ENCODE peak calls at places on chromosomes 16 and 17, in four cellular contexts. One of them, this sample, is unnamed.

GRCh38 chr17:56230660-56231059 is 77.4 kb downstream of the ANKFN1 start:
- DNase-seq in stimulated activated CD4-positive, alpha-beta T cell treated with anti-CD3 and anti-CD28 coated beads, Interleukin-15, amount 100 ng/mL, for 1 hour: no peak
- DNase-seq in CD8-positive, alpha-beta memory T cell: no peak
- DNase-seq in psoas muscle: no peak
- DNase-seq in this sample: no peak

GRCh38 chr17:78535285-78536197 is 41.7 kb downstream of the DNAH17 start:
- DNase-seq in stimulated activated CD4-positive, alpha-beta T cell treated with anti-CD3 and anti-CD28 coated beads, Interleukin-15, amount 100 ng/mL, for 1 hour: no peak
- DNase-seq in CD8-positive, alpha-beta memory T cell: no peak
- DNase-seq in psoas muscle: no peak
- DNase-seq in this sample: no peak

GRCh38 chr16:56871172-56871593 is 6.2 kb downstream of the SLC12A3 start:
- DNase-seq in stimulated activated CD4-positive, alpha-beta T cell treated with anti-CD3 and anti-CD28 coated beads, Interleukin-15, amount 100 ng/mL, for 1 hour: no peak
- DNase-seq in CD8-positive, alpha-beta memory T cell: no peak
- DNase-seq in psoas muscle: no peak
- DNase-seq in this sample: no peak

GRCh38 chr17:48558731-48559608 is 14.1 kb upstream of the HOXB2 start:
- DNase-seq in stimulated activated CD4-positive, alpha-beta T cell treated with anti-CD3 and anti-CD28 coated beads, Interleukin-15, amount 100 ng/mL, for 1 hour: no peak
- DNase-seq in CD8-positive, alpha-beta memory T cell: no peak
- DNase-seq in psoas muscle: no peak
- DNase-seq in this sample: no peak

GRCh38 chr17:21001813-21002221 is 41.0 kb downstream of the USP22 start:
- DNase-seq in stimulated activated CD4-positive, alpha-beta T cell treated with anti-CD3 and anti-CD28 coated beads, Interleukin-15, amount 100 ng/mL, for 1 hour: no peak
- DNase-seq in CD8-positive, alpha-beta memory T cell: no peak
- DNase-seq in psoas muscle: peak; percentile 51
- DNase-seq in this sample: no peak

GRCh38 chr17:36722121-36722902 is 120.9 kb downstream of the MRM1 start:
- DNase-seq in stimulated activated CD4-positive, alpha-beta T cell treated with anti-CD3 and anti-CD28 coated beads, Interleukin-15, amount 100 ng/mL, for 1 hour: peak; percentile 68
- DNase-seq in CD8-positive, alpha-beta memory T cell: peak; percentile 58
- DNase-seq in psoas muscle: peak; percentile 72
- DNase-seq in this sample: peak; percentile 73

GRCh38 chr16:27505297-27506236 is 44.1 kb downstream of the GTF3C1 start:
- DNase-seq in stimulated activated CD4-positive, alpha-beta T cell treated with anti-CD3 and anti-CD28 coated beads, Interleukin-15, amount 100 ng/mL, for 1 hour: no peak
- DNase-seq in CD8-positive, alpha-beta memory T cell: no peak
- DNase-seq in psoas muscle: no peak
- DNase-seq in this sample: no peak

GRCh38 chr16:57192146-57192545 is 6.0 kb downstream of the RSPRY1 start:
- DNase-seq in stimulated activated CD4-positive, alpha-beta T cell treated with anti-CD3 and anti-CD28 coated beads, Interleukin-15, amount 100 ng/mL, for 1 hour: no peak
- DNase-seq in CD8-positive, alpha-beta memory T cell: no peak
- DNase-seq in psoas muscle: no peak
- DNase-seq in this sample: no peak